ENCODE peak calls at places on chromosomes 2 and 18, in nine cellular contexts. E, S, T, A, W, R, K, P and O are unnamed samples. For H3K4me1 and H3K27me3, the result is how much of the 10 kb centered on the place peaks cover.

GRCh38 chr18:56890632-56891031 is 239.5 kb downstream of the WDR7 start:
- DNase-seq in E (no peak), S (peak), T (no peak), A (no peak), W (peak), R (no peak), K (no peak), P (no peak), O (no peak)

GRCh38 chr2:201860541-201861154 is 54.3 kb downstream of the CDK15 start:
- DNase-seq in E (peak), S (peak), T (no peak), A (no peak), W (peak), R (peak), K (peak), P (no peak), O (peak)

GRCh38 chr2:58614259-58614658 is 373.1 kb upstream of the FANCL start:
- DNase-seq in E (no peak), S (no peak), T (no peak), A (no peak), W (no peak), R (no peak), K (no peak), P (no peak), O (no peak)

GRCh38 chr2:237669628-237670351 is 42.4 kb downstream of the LRRFIP1 start:
- DNase-seq in E (peak), S (peak), T (peak), A (peak), W (peak), R (peak), K (peak), P (no peak), O (peak)

GRCh38 chr2:237585590-237586221 is 4.8 kb downstream of the RAB17 start:
- DNase-seq in E (no peak), S (no peak), T (peak), A (no peak), W (no peak), R (no peak), K (no peak), P (no peak), O (no peak)

GRCh38 chr18:32761231-32761785 is 11.5 kb downstream of the KLHL14 start:
- DNase-seq in E (no peak), S (no peak), T (no peak), A (no peak), W (no peak), R (no peak), K (no peak), P (no peak), O (no peak)

GRCh38 chr2:38045811-38046210 is 30.1 kb downstream of the CYP1B1 start:
- DNase-seq in E (no peak), S (no peak), T (no peak), A (no peak), W (no peak), R (no peak), K (no peak), P (no peak), O (no peak)

GRCh38 chr18:31990823-31991222 is 27.8 kb upstream of the RNF125 start:
- DNase-seq in E (no peak), S (no peak), T (no peak), A (no peak), W (no peak), R (no peak), K (no peak), P (no peak), O (no peak)

GRCh38 chr18:23864620-23865019 is 149.9 kb upstream of the TTC39C start:
- DNase-seq in E (no peak), S (no peak), T (no peak), A (no peak), W (no peak), R (no peak), K (no peak), P (no peak), O (no peak)

GRCh38 chr18:8991131-8991530 is 111.4 kb upstream of the NDUFV2 start:
- DNase-seq in E (no peak), S (peak), T (no peak), A (no peak), W (no peak), R (no peak), K (no peak), P (no peak), O (no peak)

GRCh38 chr2:9655441-9656269 is 24.9 kb upstream of the YWHAQ start:
- DNase-seq in E (no peak), S (peak), T (no peak), A (no peak), W (no peak), R (no peak), K (no peak), P (no peak), O (no peak)

GRCh38 chr18:805008-805754 is 6.9 kb downstream of the YES1 start:
- DNase-seq in E (no peak), S (no peak), T (no peak), A (no peak), W (no peak), R (no peak), K (no peak), P (no peak), O (no peak)

GRCh38 chr2:46850742-46851141 is 64.9 kb downstream of the MCFD2 start:
- DNase-seq in E (peak), S (peak), T (no peak), A (peak), W (peak), R (peak), K (peak), P (no peak), O (peak)

GRCh38 chr2:225355788-225356187 is 43.7 kb upstream of the NYAP2 start:
- DNase-seq in E (no peak), S (no peak), T (no peak), A (no peak), W (no peak), R (no peak), K (no peak), P (no peak), O (no peak)

GRCh38 chr2:60515751-60516226 is 37.7 kb downstream of the BCL11A start:
- DNase-seq in E (no peak), S (peak), T (no peak), A (no peak), W (no peak), R (peak), K (no peak), P (no peak), O (no peak)

GRCh38 chr18:47844828-47845227 is 85.6 kb downstream of the SMAD2 start:
- DNase-seq in E (no peak), S (no peak), T (no peak), A (no peak), W (no peak), R (no peak), K (no peak), P (no peak), O (no peak)

GRCh38 chr2:12507295-12507694 is 209.4 kb upstream of the TRIB2 start:
- DNase-seq in E (no peak), S (peak), T (no peak), A (no peak), W (no peak), R (peak), K (no peak), P (no peak), O (no peak)

GRCh38 chr2:65130440-65131175 is 702 bp upstream of the RAB1A start:
- DNase-seq in E (no peak), S (no peak), T (no peak), A (no peak), W (no peak), R (no peak), K (peak), P (no peak), O (no peak)

GRCh38 chr2:10392548-10392947 is 55.6 kb downstream of the ODC1 start:
- DNase-seq in E (no peak), S (no peak), T (no peak), A (no peak), W (no peak), R (no peak), K (no peak), P (no peak), O (no peak)

GRCh38 chr2:121099329-121100318 is 185.4 kb downstream of the TFCP2L1 start:
- DNase-seq in E (peak), S (peak), T (no peak), A (peak), W (no peak), R (no peak), K (no peak), P (no peak), O (no peak)

GRCh38 chr2:38720613-38721241 is 30.4 kb downstream of the SRSF7 start:
- DNase-seq in E (peak), S (peak), T (peak), A (peak), W (peak), R (peak), K (peak), P (peak), O (peak)

GRCh38 chr2:162795312-162795711 is 43.3 kb downstream of the KCNH7 start:
- DNase-seq in E (no peak), S (no peak), T (no peak), A (no peak), W (no peak), R (peak), K (no peak), P (no peak), O (no peak)

GRCh38 chr2:119766944-119767343 is 7.2 kb downstream of the PTPN4 start:
- DNase-seq in E (no peak), S (no peak), T (no peak), A (no peak), W (peak), R (no peak), K (no peak), P (no peak), O (no peak)

GRCh38 chr2:107412981-107413380 is 413.7 kb upstream of the RGPD4 start:
- DNase-seq in E (no peak), S (peak), T (no peak), A (no peak), W (no peak), R (no peak), K (no peak), P (no peak), O (no peak)

GRCh38 chr2:144583741-144584453 is 64.0 kb upstream of the ZEB2 start:
- DNase-seq in E (no peak), S (peak), T (no peak), A (no peak), W (no peak), R (no peak), K (no peak), P (no peak), O (no peak)

GRCh38 chr2:235080108-235080507 is 128.3 kb downstream of the SH3BP4 start:
- DNase-seq in E (no peak), S (peak), T (no peak), A (no peak), W (no peak), R (no peak), K (no peak), P (no peak), O (no peak)

GRCh38 chr2:100588071-100588786 is 25.4 kb downstream of the PDCL3 start:
- DNase-seq in E (no peak), S (peak), T (no peak), A (no peak), W (no peak), R (no peak), K (no peak), P (no peak), O (no peak)

GRCh38 chr2:60717691-60718090 is 38.4 kb upstream of the PAPOLG start:
- DNase-seq in E (no peak), S (no peak), T (no peak), A (no peak), W (peak), R (peak), K (peak), P (no peak), O (no peak)

GRCh38 chr2:240624950-240625621 is at the start of gene GPR35:
- DNase-seq in E (peak), S (peak), T (peak), A (peak), W (peak), R (peak), K (no peak), P (peak), O (no peak)

GRCh38 chr2:132448771-132449170 is 32.2 kb downstream of the GPR39 start:
- DNase-seq in E (peak), S (peak), T (no peak), A (no peak), W (no peak), R (peak), K (peak), P (no peak), O (no peak)

GRCh38 chr2:55585451-55586079 is 31.9 kb downstream of the PPP4R3B start:
- DNase-seq in E (no peak), S (peak), T (no peak), A (no peak), W (no peak), R (no peak), K (no peak), P (no peak), O (no peak)

GRCh38 chr2:55592130-55592529 is 25.3 kb downstream of the PPP4R3B start:
- DNase-seq in E (no peak), S (no peak), T (no peak), A (no peak), W (no peak), R (no peak), K (no peak), P (no peak), O (no peak)

GRCh38 chr2:55595536-55595935 is 21.9 kb downstream of the PPP4R3B start:
- DNase-seq in E (no peak), S (no peak), T (no peak), A (no peak), W (no peak), R (no peak), K (no peak), P (no peak), O (no peak)

DNA sequence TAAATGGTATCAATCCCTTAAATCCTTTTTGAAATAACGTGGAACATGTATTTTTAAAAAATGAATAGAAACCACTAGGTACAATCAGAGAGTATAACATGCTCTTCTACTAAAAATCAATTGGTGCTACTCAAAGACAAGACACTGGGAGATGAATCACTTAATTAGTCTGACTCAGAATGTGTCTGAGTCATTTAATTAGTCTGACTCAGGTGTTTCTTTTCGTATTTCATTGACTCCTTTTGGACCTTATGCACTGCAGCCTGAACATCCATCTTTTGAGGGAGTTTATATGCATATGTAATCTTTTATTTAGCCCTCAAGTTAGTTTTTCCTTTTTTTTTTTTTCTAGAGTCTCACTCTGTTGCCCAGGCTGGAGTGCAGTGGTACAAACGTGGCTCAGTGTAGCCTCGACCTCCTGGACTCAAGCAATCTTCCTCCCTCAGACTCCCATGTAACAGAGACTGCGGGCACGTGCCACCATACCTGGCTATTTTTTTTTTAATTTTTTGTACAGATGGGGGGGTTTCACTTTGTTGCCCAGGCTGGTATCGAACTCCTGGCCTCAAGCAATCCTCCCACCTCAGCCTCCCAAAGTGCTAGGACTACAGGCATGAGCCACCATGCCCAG is 26.5 kb downstream of the PPP4R3B start:
- DNase-seq in E (no peak), S (peak), T (no peak), A (no peak), W (no peak), R (no peak), K (no peak), P (no peak), O (no peak)
- H3K27ac ChIP-seq in E (no peak), S (peak), T (no peak), A (no peak), W (no peak), R (no peak), K (no peak), P (no peak), O (no peak)

DNA sequence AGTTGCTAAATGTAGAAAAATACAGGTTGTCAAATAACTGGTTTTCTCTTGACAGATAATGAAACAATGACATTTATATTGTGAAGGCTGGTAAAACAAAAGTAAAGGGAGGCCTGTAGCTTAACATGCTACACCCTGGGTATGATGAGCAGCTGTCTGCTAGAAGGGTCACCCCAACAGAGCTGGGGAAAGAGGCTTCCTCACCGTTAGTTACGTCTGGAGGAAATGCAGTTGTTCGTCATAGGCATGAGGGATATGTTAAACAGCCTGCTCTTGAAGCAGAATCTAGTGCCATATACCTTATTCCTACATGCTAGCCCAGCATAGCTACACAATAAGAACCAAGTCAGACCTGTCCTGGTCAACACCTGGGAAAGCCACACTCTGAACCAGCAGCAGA is 49.9 kb downstream of the LPIN2 start:
- DNase-seq in E (no peak), S (no peak), T (no peak), A (no peak), W (no peak), R (no peak), K (no peak), P (no peak), O (no peak)
- H3K4me1 ChIP-seq in E (under half), S (under half), T (under half), A (half or more), W (under half), R (under half), K (under half), P (under half), O (under half)

GRCh38 chr2:85756822-85757435 is 3.1 kb downstream of the ATOH8 start:
- DNase-seq in E (no peak), S (no peak), T (no peak), A (no peak), W (no peak), R (peak), K (no peak), P (no peak), O (no peak)

GRCh38 chr2:85755122-85756027 is 1.6 kb downstream of the ATOH8 start:
- DNase-seq in E (no peak), S (peak), T (peak), A (peak), W (no peak), R (no peak), K (no peak), P (no peak), O (no peak)

GRCh38 chr2:85754313-85755095 is 713 bp downstream of the ATOH8 start:
- DNase-seq in E (no peak), S (peak), T (peak), A (peak), W (no peak), R (peak), K (no peak), P (no peak), O (peak)

GRCh38 chr2:85757860-85758259 is 4.1 kb downstream of the ATOH8 start:
- DNase-seq in E (no peak), S (no peak), T (no peak), A (no peak), W (no peak), R (no peak), K (no peak), P (no peak), O (no peak)

DNA sequence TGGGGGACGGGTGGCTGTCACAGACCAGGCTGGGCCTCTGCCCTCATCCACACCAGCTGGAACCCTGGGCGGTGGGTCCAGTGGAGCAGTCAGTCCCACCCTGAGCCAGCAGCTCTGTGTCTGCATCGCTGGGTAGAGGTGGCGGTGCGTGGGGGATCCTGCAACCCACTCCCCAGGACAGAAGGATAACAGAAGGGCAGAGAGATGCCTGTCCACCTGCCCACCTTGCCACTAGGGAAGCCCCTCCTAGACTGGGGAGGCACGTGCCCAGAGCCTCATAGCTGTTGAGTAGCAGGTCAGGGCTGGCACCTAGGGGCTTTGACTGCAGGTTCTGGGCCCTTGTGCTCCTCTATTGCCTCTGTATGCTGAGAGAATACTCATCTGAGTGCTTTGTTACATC is 2.4 kb downstream of the ATOH8 start:
- DNase-seq in E (no peak), S (no peak), T (peak), A (peak), W (no peak), R (no peak), K (no peak), P (no peak), O (no peak)
- H3K27me3 ChIP-seq in E (under half), S (under half), T (under half), A (under half), W (under half), R (under half), K (under half), P (under half), O (under half)

DNA sequence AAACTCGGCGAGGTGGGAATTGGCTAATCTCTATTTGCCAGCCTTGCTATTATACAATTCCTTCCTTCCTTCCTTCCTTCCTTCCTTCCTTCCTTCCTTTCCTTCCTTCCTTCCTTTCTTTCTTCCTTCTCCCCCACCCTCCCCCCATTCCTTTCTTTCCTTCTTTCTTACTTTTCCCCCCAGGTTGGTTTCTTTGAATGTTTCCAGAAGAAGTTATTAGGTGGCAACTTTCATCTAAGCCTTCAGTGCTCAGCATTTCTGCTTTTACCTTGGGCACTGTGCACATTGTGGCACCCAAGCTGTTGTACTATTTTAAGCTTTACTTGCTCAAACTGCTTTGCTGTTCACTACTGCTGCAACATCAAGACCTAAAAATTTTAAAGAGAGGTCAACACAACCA is 17.2 kb upstream of the CSRNP3 start:
- DNase-seq in E (no peak), S (no peak), T (no peak), A (no peak), W (no peak), R (no peak), K (no peak), P (no peak), O (no peak)
- H3K27ac ChIP-seq in E (no peak), S (no peak), T (no peak), A (no peak), W (no peak), R (no peak), K (no peak), P (no peak), O (no peak)